ENCODE peak calls at places on chromosomes 11 and 22, in ten cellular contexts. W is posterior vena cava, P is GM10248, E is neural crest cell, I is fibroblast of pulmonary artery, Z is EH, V is HEK293T, J is psoas muscle, O is non-pigmented ciliary epithelial cell, U is AG09309. G is an unnamed sample.

GRCh38 chr22:17875631-17876030 is 101.4 kb upstream of the BID start:
- DNase-seq in I (no peak), W (no peak), J (peak), E (no peak), O (no peak), U (no peak), P (no peak), Z (no peak), V (no peak), G (no peak)

GRCh38 chr22:26597026-26597425 is 7.1 kb upstream of the TPST2 start:
- DNase-seq in W (peak), J (no peak), I (no peak), Z (no peak), V (no peak), O (no peak), U (no peak), E (no peak), P (no peak), G (no peak)

GRCh38 chr11:16911658-16912057 is 102.6 kb downstream of the PLEKHA7 start:
- DNase-seq in E (no peak), U (no peak), I (no peak), P (no peak), J (no peak), O (no peak), Z (no peak), V (no peak), W (no peak), G (no peak)

GRCh38 chr11:62411524-62411923 is 7.3 kb upstream of the SCGB1A1 start:
- DNase-seq in W (no peak), P (no peak), V (no peak), E (no peak), Z (no peak), U (no peak), O (no peak), J (no peak), I (no peak), G (no peak)

GRCh38 chr22:17121235-17122195 is at the start of gene TMEM121B:
- DNase-seq in W (peak), V (peak), O (no peak), P (no peak), J (peak), Z (peak), U (no peak), E (peak), I (peak), G (no peak)

GRCh38 chr11:113831314-113831713 is 44.1 kb downstream of the USP28 start:
- DNase-seq in Z (no peak), E (no peak), W (no peak), P (peak), J (no peak), I (no peak), V (no peak), O (no peak), U (no peak), G (no peak)

GRCh38 chr22:35998748-35999147 is 29.9 kb downstream of the RBFOX2 start:
- DNase-seq in I (no peak), P (no peak), J (no peak), E (no peak), O (no peak), U (no peak), W (no peak), V (no peak), Z (no peak), G (no peak)

GRCh38 chr11:1256257-1257045 is 33.6 kb downstream of the MUC5B start:
- DNase-seq in E (no peak), I (no peak), V (no peak), Z (no peak), P (no peak), J (no peak), O (no peak), U (no peak), W (no peak), G (no peak)

GRCh38 chr11:30510750-30511149 is 75.4 kb downstream of the MPPED2 start:
- DNase-seq in V (no peak), I (no peak), W (no peak), Z (no peak), E (no peak), U (no peak), O (no peak), J (no peak), P (no peak), G (no peak)

GRCh38 chr11:16180868-16181267 is 175.5 kb downstream of the SOX6 start:
- DNase-seq in U (no peak), J (no peak), V (no peak), Z (no peak), E (no peak), P (no peak), I (no peak), W (no peak), O (no peak), G (no peak)

GRCh38 chr11:100769165-100769564 is 82.1 kb downstream of the ARHGAP42 start:
- DNase-seq in P (no peak), V (no peak), O (no peak), W (no peak), J (no peak), E (no peak), Z (no peak), U (no peak), I (no peak), G (no peak)

GRCh38 chr22:46546466-46547178 is 9.2 kb upstream of the CELSR1 start:
- DNase-seq in I (peak), P (no peak), Z (peak), U (no peak), O (no peak), V (no peak), E (no peak), J (peak), W (peak), G (peak)

GRCh38 chr11:85088286-85088685 is 538.9 kb downstream of the DLG2 start:
- DNase-seq in O (peak), E (no peak), J (no peak), P (no peak), W (no peak), U (no peak), V (no peak), Z (no peak), I (no peak), G (no peak)

GRCh38 chr11:69588270-69588669 is 52.7 kb upstream of the CCND1 start:
- DNase-seq in P (no peak), O (peak), I (peak), W (no peak), V (no peak), J (no peak), U (peak), Z (peak), E (no peak), G (no peak)

GRCh38 chr22:46797355-46797754 is 34.9 kb downstream of the TBC1D22A start:
- DNase-seq in J (no peak), I (peak), O (peak), E (no peak), U (no peak), W (no peak), V (no peak), P (no peak), Z (peak), G (no peak)

GRCh38 chr11:13249992-13250391 is 27.6 kb upstream of the BMAL1 start:
- DNase-seq in V (no peak), E (no peak), Z (peak), J (no peak), I (peak), P (no peak), U (no peak), W (no peak), O (no peak), G (no peak)

GRCh38 chr11:70399681-70400112 is 1.4 kb downstream of the CTTN start:
- DNase-seq in Z (peak), V (peak), P (no peak), E (no peak), W (peak), U (peak), I (peak), O (peak), J (peak), G (peak)

GRCh38 chr22:42162728-42163489 is 32.3 kb upstream of the CYP2D6 start:
- DNase-seq in J (no peak), I (no peak), O (no peak), V (no peak), U (no peak), W (no peak), P (no peak), E (no peak), Z (no peak), G (no peak)

GRCh38 chr11:33291004-33291777 is 34.0 kb downstream of the HIPK3 start:
- DNase-seq in E (no peak), P (peak), I (peak), O (no peak), W (no peak), Z (peak), U (no peak), J (no peak), V (peak), G (no peak)

GRCh38 chr11:86949995-86950993 is 4.9 kb downstream of the FZD4 start:
- DNase-seq in O (no peak), E (no peak), U (peak), I (no peak), W (no peak), P (no peak), Z (peak), V (no peak), J (no peak), G (no peak)

GRCh38 chr11:118572914-118573550 is 823 bp downstream of the ARCN1 start:
- DNase-seq in O (no peak), W (no peak), Z (peak), U (no peak), V (peak), E (no peak), J (no peak), I (peak), P (peak), G (no peak)

GRCh38 chr22:36366291-36366708 is 21.5 kb downstream of the MYH9 start:
- DNase-seq in J (no peak), P (no peak), U (no peak), Z (no peak), V (no peak), O (no peak), E (no peak), I (no peak), W (no peak), G (peak)